ENCODE peak calls at places on chromosomes 7 and 10, in seven cellular contexts. One of them, this sample, is unnamed.

GRCh38 chr7:40986351-40986873 is 716.5 kb downstream of the INHBA start:
- DNase-seq in GM12892: no peak
- DNase-seq in SK-N-SH: no peak
- DNase-seq in H1: no peak
- DNase-seq in K562: no peak
- DNase-seq in HepG2: no peak
- DNase-seq in GM12878: no peak
- DNase-seq in this sample: no peak

GRCh38 chr7:1847260-1848001 is 177.4 kb downstream of the ELFN1 start:
- DNase-seq in GM12892: no peak
- DNase-seq in SK-N-SH: no peak
- DNase-seq in H1: no peak
- DNase-seq in K562: no peak
- DNase-seq in HepG2: no peak
- DNase-seq in GM12878: no peak
- DNase-seq in this sample: no peak

GRCh38 chr10:7601023-7601656 is 65.6 kb downstream of the ITIH5 start:
- DNase-seq in GM12892: no peak
- DNase-seq in SK-N-SH: no peak
- DNase-seq in H1: no peak
- DNase-seq in K562: no peak
- DNase-seq in HepG2: no peak
- DNase-seq in GM12878: no peak
- DNase-seq in this sample: no peak

GRCh38 chr10:131155218-131155902 is 156.2 kb downstream of the TCERG1L start:
- DNase-seq in GM12892: no peak
- DNase-seq in SK-N-SH: no peak
- DNase-seq in H1: no peak
- DNase-seq in K562: no peak
- DNase-seq in HepG2: no peak
- DNase-seq in GM12878: no peak
- DNase-seq in this sample: no peak

GRCh38 chr7:55522268-55522902 is 49.9 kb downstream of the VOPP1 start:
- DNase-seq in GM12892: no peak
- DNase-seq in SK-N-SH: no peak
- DNase-seq in H1: no peak
- DNase-seq in K562: no peak
- DNase-seq in HepG2: no peak
- DNase-seq in GM12878: no peak
- DNase-seq in this sample: no peak

GRCh38 chr7:144796919-144797318 is 38.9 kb downstream of the TPK1 start:
- DNase-seq in GM12892: no peak
- DNase-seq in SK-N-SH: no peak
- DNase-seq in H1: no peak
- DNase-seq in K562: no peak
- DNase-seq in HepG2: no peak
- DNase-seq in GM12878: no peak
- DNase-seq in this sample: no peak

GRCh38 chr7:157877298-157877840 is 540.6 kb downstream of the DNAJB6 start:
- DNase-seq in GM12892: no peak
- DNase-seq in SK-N-SH: no peak
- DNase-seq in H1: no peak
- DNase-seq in K562: no peak
- DNase-seq in HepG2: no peak
- DNase-seq in GM12878: no peak
- DNase-seq in this sample: no peak

GRCh38 chr10:95513941-95514392 is 47.2 kb downstream of the SORBS1 start:
- DNase-seq in GM12892: no peak
- DNase-seq in SK-N-SH: no peak
- DNase-seq in H1: no peak
- DNase-seq in K562: no peak
- DNase-seq in HepG2: no peak
- DNase-seq in GM12878: no peak
- DNase-seq in this sample: no peak

GRCh38 chr10:46267132-46267985 is 19.4 kb upstream of the ANTXRL start:
- DNase-seq in GM12892: no peak
- DNase-seq in SK-N-SH: no peak
- DNase-seq in H1: no peak
- DNase-seq in K562: no peak
- DNase-seq in HepG2: no peak
- DNase-seq in GM12878: no peak
- DNase-seq in this sample: no peak

GRCh38 chr10:127576751-127577161 is 27.6 kb downstream of the NPS start:
- DNase-seq in GM12892: no peak
- DNase-seq in SK-N-SH: no peak
- DNase-seq in H1: no peak
- DNase-seq in K562: no peak
- DNase-seq in HepG2: no peak
- DNase-seq in GM12878: no peak
- DNase-seq in this sample: no peak

GRCh38 chr7:140691368-140692045 is 5.0 kb upstream of the NDUFB2 start:
- DNase-seq in GM12892: no peak
- DNase-seq in SK-N-SH: no peak
- DNase-seq in H1: no peak
- DNase-seq in K562: no peak
- DNase-seq in HepG2: no peak
- DNase-seq in GM12878: no peak
- DNase-seq in this sample: no peak

GRCh38 chr7:135763261-135763660 is 14.6 kb upstream of the FAM180A start:
- DNase-seq in GM12892: no peak
- DNase-seq in SK-N-SH: no peak
- DNase-seq in H1: no peak
- DNase-seq in K562: no peak
- DNase-seq in HepG2: no peak
- DNase-seq in GM12878: no peak
- DNase-seq in this sample: no peak

GRCh38 chr7:106731637-106732036 is 70.7 kb upstream of the CCDC71L start:
- DNase-seq in GM12892: no peak
- DNase-seq in SK-N-SH: no peak
- DNase-seq in H1: no peak
- DNase-seq in K562: no peak
- DNase-seq in HepG2: no peak
- DNase-seq in GM12878: no peak
- DNase-seq in this sample: no peak

GRCh38 chr10:73448384-73448783 is 15.0 kb upstream of the MSS51 start:
- DNase-seq in GM12892: no peak
- DNase-seq in SK-N-SH: no peak
- DNase-seq in H1: no peak
- DNase-seq in K562: no peak
- DNase-seq in HepG2: no peak
- DNase-seq in GM12878: no peak
- DNase-seq in this sample: no peak
- TF ChIP-seq TAF1 in GM12892: no peak
- TF ChIP-seq TAF1 in SK-N-SH: no peak
- TF ChIP-seq TAF1 in H1: no peak
- TF ChIP-seq TAF1 in K562: no peak
- TF ChIP-seq TAF1 in HepG2: no peak
- TF ChIP-seq TAF1 in GM12878: no peak
- TF ChIP-seq TAF1 in this sample: no peak

GRCh38 chr7:73847941-73848723 is 5.8 kb upstream of the METTL27 start:
- DNase-seq in GM12892: no peak
- DNase-seq in SK-N-SH: no peak
- DNase-seq in H1: no peak
- DNase-seq in K562: no peak
- DNase-seq in HepG2: no peak
- DNase-seq in GM12878: no peak
- DNase-seq in this sample: no peak

GRCh38 chr7:73844131-73844547 is 1.8 kb upstream of the METTL27 start:
- DNase-seq in GM12892: no peak
- DNase-seq in SK-N-SH: no peak
- DNase-seq in H1: no peak
- DNase-seq in K562: no peak
- DNase-seq in HepG2: no peak
- DNase-seq in GM12878: no peak
- DNase-seq in this sample: no peak

GRCh38 chr7:73842248-73842895 is at the start of gene METTL27:
- DNase-seq in GM12892: peak; percentile 98
- DNase-seq in SK-N-SH: peak; percentile 100
- DNase-seq in H1: peak; percentile 82
- DNase-seq in K562: peak; percentile 99
- DNase-seq in HepG2: peak; percentile 86
- DNase-seq in GM12878: peak; percentile 53
- DNase-seq in this sample: peak; percentile 98

GRCh38 chr7:73841689-73842247 is 548 bp downstream of the METTL27 start:
- DNase-seq in GM12892: no peak
- DNase-seq in SK-N-SH: peak; percentile 69
- DNase-seq in H1: no peak
- DNase-seq in K562: peak; percentile 50
- DNase-seq in HepG2: no peak
- DNase-seq in GM12878: no peak
- DNase-seq in this sample: no peak

DNA sequence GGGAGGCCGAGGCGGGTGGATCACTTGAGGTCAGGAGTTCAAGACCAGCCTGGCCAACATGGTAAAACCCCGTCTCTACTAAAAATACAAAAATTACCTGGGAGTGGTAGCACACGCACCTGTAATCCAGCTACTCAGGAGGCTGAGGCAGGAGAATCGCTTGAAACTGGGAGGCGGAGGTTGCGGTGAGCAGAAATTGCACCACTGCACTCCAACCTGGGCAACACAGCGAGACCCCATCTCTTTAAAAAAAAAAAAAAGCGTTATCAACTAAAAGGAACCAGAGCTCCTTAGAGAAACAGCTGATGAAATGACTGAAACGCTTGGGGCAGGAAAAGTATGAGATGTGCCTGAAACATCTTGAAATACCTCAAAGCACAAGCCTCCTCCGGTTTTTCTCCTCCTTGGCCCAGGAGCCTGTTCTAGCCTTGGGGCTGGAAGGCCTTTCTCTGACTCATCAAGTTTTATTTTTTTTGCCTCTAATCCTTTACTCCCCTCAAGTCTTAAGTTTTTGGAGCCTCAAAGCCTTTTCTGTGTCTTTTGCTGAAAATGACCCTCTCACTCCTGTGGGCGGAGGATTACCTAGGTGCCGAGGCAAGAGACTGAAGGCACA is 2.6 kb upstream of the METTL27 start:
- DNase-seq in GM12892: no peak
- DNase-seq in SK-N-SH: no peak
- DNase-seq in H1: no peak
- DNase-seq in K562: no peak
- DNase-seq in HepG2: no peak
- DNase-seq in GM12878: no peak
- DNase-seq in this sample: no peak
- TF ChIP-seq TAF1 in GM12892: no peak
- TF ChIP-seq TAF1 in SK-N-SH: no peak
- TF ChIP-seq TAF1 in H1: no peak
- TF ChIP-seq TAF1 in K562: no peak
- TF ChIP-seq TAF1 in HepG2: no peak
- TF ChIP-seq TAF1 in GM12878: no peak
- TF ChIP-seq TAF1 in this sample: no peak

GRCh38 chr10:3538850-3539531 is 246.0 kb downstream of the KLF6 start:
- DNase-seq in GM12892: no peak
- DNase-seq in SK-N-SH: no peak
- DNase-seq in H1: peak; percentile 44
- DNase-seq in K562: peak; percentile 23
- DNase-seq in HepG2: no peak
- DNase-seq in GM12878: no peak
- DNase-seq in this sample: no peak
- TF ChIP-seq TAF1 in GM12892: no peak
- TF ChIP-seq TAF1 in SK-N-SH: no peak
- TF ChIP-seq TAF1 in H1: no peak
- TF ChIP-seq TAF1 in K562: no peak
- TF ChIP-seq TAF1 in HepG2: no peak
- TF ChIP-seq TAF1 in GM12878: no peak
- TF ChIP-seq TAF1 in this sample: no peak

GRCh38 chr10:125154529-125154928 is 5.8 kb downstream of the CTBP2 start:
- DNase-seq in GM12892: no peak
- DNase-seq in SK-N-SH: no peak
- DNase-seq in H1: no peak
- DNase-seq in K562: peak; percentile 20
- DNase-seq in HepG2: no peak
- DNase-seq in GM12878: no peak
- DNase-seq in this sample: no peak
- TF ChIP-seq TAF1 in GM12892: no peak
- TF ChIP-seq TAF1 in SK-N-SH: no peak
- TF ChIP-seq TAF1 in H1: no peak
- TF ChIP-seq TAF1 in K562: no peak
- TF ChIP-seq TAF1 in HepG2: no peak
- TF ChIP-seq TAF1 in GM12878: no peak
- TF ChIP-seq TAF1 in this sample: no peak

GRCh38 chr10:77266242-77266641 is 371.4 kb downstream of the KCNMA1 start:
- DNase-seq in GM12892: no peak
- DNase-seq in SK-N-SH: no peak
- DNase-seq in H1: no peak
- DNase-seq in K562: no peak
- DNase-seq in HepG2: no peak
- DNase-seq in GM12878: no peak
- DNase-seq in this sample: no peak

GRCh38 chr10:77268721-77269120 is 368.9 kb downstream of the KCNMA1 start:
- DNase-seq in GM12892: no peak
- DNase-seq in SK-N-SH: no peak
- DNase-seq in H1: no peak
- DNase-seq in K562: no peak
- DNase-seq in HepG2: no peak
- DNase-seq in GM12878: no peak
- DNase-seq in this sample: no peak

GRCh38 chr10:77264527-77264926 is 373.1 kb downstream of the KCNMA1 start:
- DNase-seq in GM12892: no peak
- DNase-seq in SK-N-SH: no peak
- DNase-seq in H1: no peak
- DNase-seq in K562: no peak
- DNase-seq in HepG2: no peak
- DNase-seq in GM12878: no peak
- DNase-seq in this sample: no peak

GRCh38 chr10:77269163-77269562 is 368.4 kb downstream of the KCNMA1 start:
- DNase-seq in GM12892: no peak
- DNase-seq in SK-N-SH: no peak
- DNase-seq in H1: no peak
- DNase-seq in K562: no peak
- DNase-seq in HepG2: no peak
- DNase-seq in GM12878: no peak
- DNase-seq in this sample: no peak

DNA sequence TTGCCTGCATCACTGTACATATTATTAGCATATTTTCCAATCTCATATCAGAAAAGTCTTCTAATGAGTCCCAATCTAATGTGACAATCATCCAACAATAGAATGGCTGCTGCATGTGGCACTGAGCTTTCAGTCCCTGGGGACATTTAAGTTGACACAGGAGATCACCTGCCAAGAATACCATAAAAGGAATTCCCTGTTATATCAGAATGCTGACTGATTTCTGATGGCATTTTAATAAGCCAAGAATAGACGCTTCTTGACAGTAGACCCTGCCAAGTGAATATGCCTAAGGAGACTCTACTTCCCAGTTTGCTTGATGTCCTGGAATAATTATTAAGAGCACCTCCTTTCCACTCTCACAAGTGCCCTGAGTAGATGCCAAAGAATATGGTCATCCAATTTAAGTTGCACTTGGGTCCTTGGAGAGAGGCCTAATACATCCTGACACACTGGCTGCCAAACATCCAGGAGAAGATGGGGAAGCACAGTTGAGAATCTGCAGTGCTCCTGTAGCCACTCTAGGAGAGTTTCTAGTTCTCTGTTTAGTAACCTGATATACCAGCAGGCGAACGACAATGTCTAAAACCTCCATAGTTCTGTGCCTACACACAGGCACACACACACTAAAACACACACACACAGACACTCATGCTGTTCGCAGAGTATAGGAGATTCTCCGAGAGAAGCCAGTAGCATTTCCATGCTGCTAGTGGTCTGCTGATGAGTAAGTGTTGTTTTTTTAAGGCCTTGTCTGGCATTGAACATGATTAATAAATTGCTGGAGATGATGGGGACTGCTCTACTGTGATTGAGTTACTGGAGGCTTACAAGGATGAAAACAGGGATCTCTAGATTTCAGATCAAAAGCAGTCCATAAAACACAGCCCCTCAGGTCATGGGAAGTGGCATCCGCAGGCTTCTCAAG is 369.6 kb downstream of the KCNMA1 start:
- DNase-seq in GM12892: no peak
- DNase-seq in SK-N-SH: no peak
- DNase-seq in H1: no peak
- DNase-seq in K562: no peak
- DNase-seq in HepG2: no peak
- DNase-seq in GM12878: no peak
- DNase-seq in this sample: no peak
- TF ChIP-seq TAF1 in GM12892: no peak
- TF ChIP-seq TAF1 in SK-N-SH: no peak
- TF ChIP-seq TAF1 in H1: no peak
- TF ChIP-seq TAF1 in K562: no peak
- TF ChIP-seq TAF1 in HepG2: no peak
- TF ChIP-seq TAF1 in GM12878: no peak
- TF ChIP-seq TAF1 in this sample: no peak

This sample was measured in GM12891.